ENCODE peak calls at places on chromosomes 11 and 22, in four cellular contexts. O, J, G and Y are unnamed samples.

GRCh38 chr11:64263021-64263946 is 12.0 kb downstream of the PLCB3 start:
- DNase-seq in O (peak; percentile 56), J (no peak), G (no peak), Y (no peak)

GRCh38 chr11:122690801-122691649 is 35.5 kb downstream of the UBASH3B start:
- DNase-seq in O (peak; percentile 57), J (no peak), G (no peak), Y (no peak)

GRCh38 chr11:85961930-85962363 is 106.8 kb downstream of the CCDC83 start:
- DNase-seq in O (peak; percentile 67), J (no peak), G (no peak), Y (no peak)

GRCh38 chr11:14189874-14190273 is 169.1 kb downstream of the RRAS2 start:
- DNase-seq in O (no peak), J (no peak), G (no peak), Y (no peak)

GRCh38 chr11:95104916-95105315 is 15.3 kb downstream of the ENDOD1 start:
- DNase-seq in O (no peak), J (no peak), G (peak; percentile 13), Y (no peak)

GRCh38 chr11:44032304-44033085 is 15.3 kb upstream of the ACCSL start:
- DNase-seq in O (peak; percentile 72), J (no peak), G (no peak), Y (no peak)

GRCh38 chr11:1304376-1304775 is 5.1 kb downstream of the TOLLIP start:
- DNase-seq in O (no peak), J (no peak), G (no peak), Y (no peak)

GRCh38 chr11:11608783-11609232 is 13.0 kb downstream of the GALNT18 start:
- DNase-seq in O (peak; percentile 71), J (no peak), G (no peak), Y (no peak)

GRCh38 chr22:28351585-28351984 is 328.1 kb downstream of the TTC28 start:
- DNase-seq in O (no peak), J (no peak), G (peak; percentile 70), Y (no peak)

GRCh38 chr11:34604216-34604615 is 16.7 kb upstream of the EHF start:
- DNase-seq in O (no peak), J (no peak), G (no peak), Y (no peak)